ENCODE peak calls at places on chromosomes 12 and 14, in nine cellular contexts. H, Z, Y, K, X, B, O, U and V are unnamed samples. For H3K27me3, the result is how much of the 10 kb centered on the place peaks cover.

GRCh38 chr14:61749264-61749663 is 13.0 kb upstream of the SNAPC1 start:
- DNase-seq in H (no peak), Z (no peak), Y (no peak), K (no peak), X (no peak), B (no peak), O (no peak), U (no peak), V (no peak)

GRCh38 chr14:59425322-59425945 is 39.7 kb downstream of the GPR135 start:
- DNase-seq in H (peak), Z (peak), Y (no peak), K (no peak), X (peak), B (no peak), O (no peak), U (no peak), V (peak)

GRCh38 chr14:22426711-22427110 is 162.3 kb downstream of the DAD1 start:
- DNase-seq in H (no peak), Z (no peak), Y (no peak), K (no peak), X (no peak), B (no peak), O (no peak), U (no peak), V (no peak)

GRCh38 chr12:46711756-46712155 is 114.0 kb downstream of the SLC38A4 start:
- DNase-seq in H (no peak), Z (no peak), Y (no peak), K (no peak), X (no peak), B (no peak), O (no peak), U (no peak), V (no peak)

GRCh38 chr12:104790296-104791125 is 167.6 kb downstream of the SLC41A2 start:
- DNase-seq in H (peak), Z (no peak), Y (peak), K (no peak), X (peak), B (peak), O (peak), U (peak), V (peak)

GRCh38 chr14:94307410-94307992 is 14.4 kb upstream of the SERPINA10 start:
- DNase-seq in H (peak), Z (no peak), Y (peak), K (no peak), X (no peak), B (peak), O (no peak), U (no peak), V (no peak)

GRCh38 chr14:104277416-104278213 is 139.2 kb downstream of the KIF26A start:
- DNase-seq in H (no peak), Z (no peak), Y (no peak), K (peak), X (peak), B (no peak), O (no peak), U (no peak), V (peak)

GRCh38 chr12:9372202-9372601 is 164.0 kb upstream of the PZP start:
- DNase-seq in H (no peak), Z (no peak), Y (no peak), K (no peak), X (no peak), B (peak), O (no peak), U (no peak), V (no peak)

GRCh38 chr12:79933580-79934264 is 1.2 kb downstream of the PPP1R12A start:
- DNase-seq in H (peak), Z (no peak), Y (peak), K (no peak), X (no peak), B (no peak), O (no peak), U (no peak), V (peak)

GRCh38 chr12:43222796-43223195 is 329.2 kb downstream of the ADAMTS20 start:
- DNase-seq in H (no peak), Z (no peak), Y (no peak), K (no peak), X (no peak), B (no peak), O (no peak), U (no peak), V (no peak)

GRCh38 chr12:10497602-10498001 is 8.1 kb upstream of the EIF2S3B start:
- DNase-seq in H (no peak), Z (no peak), Y (no peak), K (no peak), X (no peak), B (no peak), O (no peak), U (no peak), V (no peak)

GRCh38 chr12:130989391-130989790 is 35.7 kb downstream of the ADGRD1 start:
- DNase-seq in H (no peak), Z (no peak), Y (no peak), K (no peak), X (no peak), B (no peak), O (no peak), U (no peak), V (no peak)

GRCh38 chr14:54133896-54134295 is 177.3 kb upstream of the BMP4 start:
- DNase-seq in H (no peak), Z (no peak), Y (no peak), K (no peak), X (no peak), B (peak), O (no peak), U (no peak), V (no peak)

GRCh38 chr14:93725002-93725582 is 63.2 kb downstream of the PRIMA1 start:
- DNase-seq in H (no peak), Z (no peak), Y (no peak), K (peak), X (no peak), B (no peak), O (no peak), U (no peak), V (no peak)

GRCh38 chr14:58430156-58430555 is 2.6 kb downstream of the KIAA0586 start:
- DNase-seq in H (no peak), Z (no peak), Y (no peak), K (no peak), X (no peak), B (no peak), O (no peak), U (no peak), V (no peak)

GRCh38 chr14:36508418-36509051 is 11.5 kb downstream of the NKX2-1 start:
- DNase-seq in H (no peak), Z (no peak), Y (no peak), K (no peak), X (no peak), B (no peak), O (no peak), U (no peak), V (no peak)

GRCh38 chr14:54355698-54356097 is 41.1 kb upstream of the CDKN3 start:
- DNase-seq in H (no peak), Z (no peak), Y (no peak), K (no peak), X (no peak), B (no peak), O (no peak), U (no peak), V (no peak)

GRCh38 chr12:128891856-128892255 is 38.6 kb downstream of the GLT1D1 start:
- DNase-seq in H (no peak), Z (no peak), Y (no peak), K (no peak), X (no peak), B (no peak), O (no peak), U (no peak), V (no peak)
- H3K4me3 ChIP-seq in H (no peak), Z (no peak), Y (no peak), K (no peak), X (no peak), B (no peak), O (no peak), U (no peak), V (no peak)

GRCh38 chr14:28783593-28784143 is 17.1 kb downstream of the FOXG1 start:
- DNase-seq in H (no peak), Z (no peak), Y (no peak), K (no peak), X (no peak), B (no peak), O (no peak), U (no peak), V (no peak)
- H3K27me3 ChIP-seq in H (under half), Z (under half), Y (under half), K (half or more), X (half or more), B (half or more), O (half or more), U (under half), V (under half)

GRCh38 chr14:24238123-24238522 is 4.3 kb downstream of the TINF2 start:
- DNase-seq in H (no peak), Z (no peak), Y (no peak), K (peak), X (no peak), B (peak), O (no peak), U (no peak), V (no peak)

GRCh38 chr14:24237463-24237955 is 4.8 kb downstream of the GMPR2 start:
- DNase-seq in H (no peak), Z (no peak), Y (no peak), K (no peak), X (no peak), B (no peak), O (no peak), U (no peak), V (no peak)

GRCh38 chr14:24235804-24236688 is 3.3 kb downstream of the GMPR2 start:
- DNase-seq in H (no peak), Z (no peak), Y (no peak), K (no peak), X (no peak), B (no peak), O (no peak), U (no peak), V (no peak)

GRCh38 chr14:24238527-24239037 is 3.8 kb downstream of the TINF2 start:
- DNase-seq in H (no peak), Z (no peak), Y (no peak), K (no peak), X (no peak), B (no peak), O (no peak), U (no peak), V (no peak)

DNA sequence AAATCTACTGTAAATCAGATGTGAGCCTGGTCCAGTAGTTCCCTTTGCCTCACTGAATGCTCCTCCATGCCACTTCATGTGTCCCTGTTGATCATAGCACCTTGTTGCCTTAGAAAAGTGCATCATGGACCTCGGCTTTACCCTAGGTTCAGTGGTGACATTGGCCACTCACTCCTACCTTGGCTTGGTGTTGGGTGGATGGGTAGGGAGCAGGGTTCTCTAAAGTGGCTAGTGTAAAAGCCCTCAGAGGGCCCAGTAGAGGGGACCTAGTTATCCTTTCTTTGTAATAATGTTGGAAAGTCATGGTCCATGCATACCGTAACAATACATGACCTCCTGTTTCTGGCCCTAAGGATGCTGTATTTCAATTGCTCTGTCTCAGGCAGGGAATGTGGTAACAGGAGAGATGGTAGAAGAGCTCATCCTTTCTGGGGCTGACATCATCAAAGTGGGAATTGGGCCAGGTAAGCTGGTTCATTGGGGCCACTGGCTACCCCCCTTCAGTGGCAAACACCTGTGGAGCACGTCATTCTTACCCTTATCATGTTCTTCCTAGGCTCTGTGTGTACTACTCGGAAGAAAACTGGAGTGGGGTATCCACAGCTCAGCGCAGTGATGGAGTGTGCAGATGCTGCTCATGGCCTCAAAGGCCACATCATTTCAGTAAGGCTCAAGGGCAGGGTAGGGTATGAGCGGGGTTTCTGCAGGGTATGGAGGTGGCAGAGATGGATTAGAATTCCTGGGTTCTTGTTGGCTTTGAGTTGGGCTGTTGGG is 4.1 kb downstream of the GMPR2 start:
- DNase-seq in H (no peak), Z (no peak), Y (no peak), K (no peak), X (no peak), B (no peak), O (no peak), U (no peak), V (no peak)
- H3K27ac ChIP-seq in H (no peak), Z (no peak), Y (no peak), K (no peak), X (no peak), B (no peak), O (no peak), U (no peak), V (no peak)

DNA sequence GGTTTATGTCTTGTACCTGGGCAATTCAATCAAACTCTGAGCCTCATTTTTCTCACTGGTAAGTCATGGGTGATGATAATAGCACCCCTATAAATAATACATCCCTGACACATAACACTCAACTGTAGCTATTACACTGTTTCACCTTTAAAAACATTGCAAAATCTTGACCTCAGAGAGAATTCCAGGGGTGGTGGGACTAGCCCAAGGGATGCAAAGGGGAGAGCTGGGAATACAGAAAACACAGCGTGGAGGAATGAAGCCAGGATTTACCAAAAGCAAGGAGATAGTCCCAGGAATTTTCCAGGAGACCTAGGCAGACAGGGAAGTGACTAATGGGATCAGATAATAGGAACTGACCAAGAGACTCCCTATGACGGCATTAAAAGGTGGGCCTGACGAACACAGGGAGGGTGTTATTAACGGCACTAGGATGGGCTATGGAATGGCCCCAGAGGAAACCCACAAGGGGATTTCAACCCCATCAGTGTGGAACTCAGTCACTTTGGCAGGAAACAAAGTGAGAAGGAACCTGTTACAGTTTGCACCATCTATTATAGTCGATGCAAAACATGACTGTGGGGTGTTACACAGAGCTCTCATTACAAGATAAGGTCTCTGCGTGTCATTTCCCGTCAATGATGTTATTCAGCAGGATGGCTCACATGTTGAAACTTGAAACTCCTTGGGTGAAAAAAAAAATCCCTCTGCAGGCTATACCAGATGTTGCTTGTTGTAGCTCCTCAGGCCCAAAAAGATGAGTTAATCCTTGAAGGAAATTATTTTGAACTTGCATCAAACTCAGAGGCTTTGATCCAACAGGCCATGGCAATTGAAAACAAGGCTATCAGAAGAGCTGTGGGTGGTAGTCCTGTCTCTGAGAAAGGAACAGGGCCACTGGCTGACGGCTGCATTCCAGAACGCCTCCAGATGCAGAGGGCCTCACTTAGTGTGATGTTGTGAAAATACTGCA is 58.7 kb downstream of the DRAM1 start:
- DNase-seq in H (peak), Z (no peak), Y (no peak), K (no peak), X (peak), B (peak), O (peak), U (no peak), V (no peak)
- H3K4me3 ChIP-seq in H (no peak), Z (no peak), Y (no peak), K (no peak), X (no peak), B (no peak), O (no peak), U (no peak), V (no peak)

GRCh38 chr14:63300854-63301253 is 17.9 kb downstream of the GPHB5 start:
- DNase-seq in H (no peak), Z (no peak), Y (no peak), K (no peak), X (no peak), B (no peak), O (no peak), U (no peak), V (no peak)

GRCh38 chr14:63297387-63297786 is 21.3 kb downstream of the GPHB5 start:
- DNase-seq in H (no peak), Z (no peak), Y (no peak), K (no peak), X (no peak), B (no peak), O (no peak), U (no peak), V (no peak)

DNA sequence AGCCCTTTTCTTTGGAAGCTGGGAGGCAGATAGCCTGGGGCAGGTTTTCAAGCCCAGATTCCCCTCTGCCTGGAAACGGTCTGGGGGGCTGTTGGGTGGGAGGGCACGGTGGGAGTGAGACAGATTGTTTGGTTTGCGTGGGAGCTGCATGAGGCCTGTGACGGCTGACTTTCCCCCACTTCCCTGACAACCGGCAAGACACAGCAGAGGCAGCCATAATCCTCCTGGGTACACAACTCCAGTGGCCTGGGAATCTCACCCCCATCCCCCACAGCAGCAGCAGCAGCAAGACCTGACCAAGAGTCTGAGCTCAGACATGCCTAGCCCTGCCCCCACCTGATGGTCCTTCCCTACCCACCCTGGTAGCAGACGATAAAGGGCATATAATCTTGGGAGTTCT is 16.6 kb downstream of the GPHB5 start:
- DNase-seq in H (no peak), Z (no peak), Y (no peak), K (no peak), X (no peak), B (no peak), O (no peak), U (peak), V (no peak)
- H3K27me3 ChIP-seq in H (under half), Z (under half), Y (under half), K (under half), X (under half), B (under half), O (under half), U (under half), V (under half)

GRCh38 chr14:100147181-100147631 is 12.2 kb downstream of the DEGS2 start:
- DNase-seq in H (no peak), Z (peak), Y (no peak), K (no peak), X (no peak), B (no peak), O (no peak), U (no peak), V (no peak)

GRCh38 chr14:100145682-100146464 is 13.6 kb downstream of the DEGS2 start:
- DNase-seq in H (no peak), Z (no peak), Y (no peak), K (no peak), X (no peak), B (no peak), O (no peak), U (peak), V (no peak)

GRCh38 chr14:100144996-100145646 is 14.3 kb downstream of the DEGS2 start:
- DNase-seq in H (no peak), Z (no peak), Y (peak), K (no peak), X (no peak), B (peak), O (no peak), U (no peak), V (no peak)

GRCh38 chr14:100147691-100148464 is 11.6 kb downstream of the DEGS2 start:
- DNase-seq in H (no peak), Z (no peak), Y (no peak), K (no peak), X (no peak), B (no peak), O (no peak), U (no peak), V (no peak)

GRCh38 chr14:100146548-100147091 is 12.8 kb downstream of the DEGS2 start:
- DNase-seq in H (no peak), Z (no peak), Y (peak), K (no peak), X (no peak), B (no peak), O (no peak), U (no peak), V (no peak)
- H3K27ac ChIP-seq in H (no peak), Z (peak), Y (peak), K (no peak), X (no peak), B (peak), O (no peak), U (no peak), V (no peak)

GRCh38 chr14:77181124-77181602 is 435 bp upstream of the TMEM63C start:
- DNase-seq in H (no peak), Z (no peak), Y (no peak), K (no peak), X (no peak), B (no peak), O (no peak), U (no peak), V (no peak)
- H3K4me3 ChIP-seq in H (peak), Z (peak), Y (peak), K (peak), X (peak), B (no peak), O (no peak), U (peak), V (no peak)